ENCODE peak calls at places on chromosomes 12 and 14, in four cellular contexts. T is CD4-positive, CD25-positive, alpha-beta regulatory T cell; P is lower lobe of right lung; J is uterus. A is an unnamed sample.
A peak's percentile ranks its signal among the peaks of the same experiment; 100 is the strongest.

GRCh38 chr14:34507459-34507858 is 32.0 kb downstream of the EAPP start:
- DNase-seq in T (no peak), J (no peak), P (no peak), A (no peak)

GRCh38 chr14:89479802-89480201 is 62.8 kb upstream of the FOXN3 start:
- DNase-seq in T (no peak), J (no peak), P (no peak), A (no peak)

GRCh38 chr12:65881965-65882413 is 57.7 kb downstream of the HMGA2 start:
- DNase-seq in J (peak; percentile 77), P (peak; percentile 79), T (no peak), A (no peak)

GRCh38 chr12:132955094-132955932 is 793 bp downstream of the ZNF605 start:
- DNase-seq in J (peak; percentile 31), T (peak; percentile 42), P (no peak), A (no peak)

GRCh38 chr14:99274346-99275221 is 2.6 kb upstream of the BCL11B start:
- DNase-seq in J (no peak), T (peak; percentile 78), P (no peak), A (peak; percentile 81)

GRCh38 chr12:57754411-57755193 is at the start of gene MARCHF9:
- DNase-seq in P (peak; percentile 86), T (peak; percentile 93), J (peak; percentile 45), A (no peak)

GRCh38 chr14:80638620-80639215 is 302.8 kb downstream of the CEP128 start:
- DNase-seq in T (no peak), J (no peak), P (no peak), A (no peak)

GRCh38 chr14:20343092-20343854 is at the start of gene PARP2:
- DNase-seq in P (peak; percentile 98), J (peak; percentile 97), T (peak; percentile 93), A (peak; percentile 98)

GRCh38 chr12:69015831-69016230 is 82.9 kb upstream of the CPM start:
- DNase-seq in J (no peak), P (no peak), T (no peak), A (no peak)

GRCh38 chr14:85159726-85160125 is 370.2 kb upstream of the FLRT2 start:
- DNase-seq in T (no peak), P (no peak), J (no peak), A (no peak)

GRCh38 chr12:113057565-113058485 is 1.3 kb downstream of the DTX1 start:
- DNase-seq in J (no peak), P (no peak), T (no peak), A (no peak)

GRCh38 chr12:168763-169525 is 45.0 kb downstream of the SLC6A12 start:
- DNase-seq in P (no peak), T (no peak), J (no peak), A (no peak)

GRCh38 chr14:76919431-76919810 is 93.2 kb downstream of the LRRC74A start:
- DNase-seq in J (no peak), T (no peak), P (no peak), A (no peak)

GRCh38 chr12:63150255-63151060 is 543 bp downstream of the AVPR1A start:
- DNase-seq in J (peak; percentile 24), T (peak; percentile 2), P (peak; percentile 41), A (peak; percentile 39)

GRCh38 chr14:101442451-101442850 is 118.8 kb upstream of the DIO3 start:
- DNase-seq in T (peak; percentile 84), J (no peak), P (no peak), A (no peak)

GRCh38 chr14:69798339-69798735 is 1.3 kb upstream of the SLC10A1 start:
- DNase-seq in J (no peak), P (no peak), T (no peak), A (no peak)

GRCh38 chr14:94617366-94617941 is 5.3 kb downstream of the SERPINA3 start:
- DNase-seq in J (no peak), P (no peak), T (no peak), A (no peak)

GRCh38 chr14:56118611-56119181 is 485 bp downstream of the PELI2 start:
- DNase-seq in J (peak; percentile 26), T (peak; percentile 7), P (peak; percentile 70), A (no peak)

GRCh38 chr12:132161046-132161781 is 17.0 kb downstream of the NOC4L start:
- DNase-seq in J (no peak), P (no peak), T (no peak), A (no peak)

GRCh38 chr14:90140956-90141316 is 79.1 kb downstream of the KCNK13 start:
- DNase-seq in T (no peak), P (no peak), J (no peak), A (no peak)

GRCh38 chr14:86779416-86779815 is 1213.6 kb downstream of the GALC start:
- DNase-seq in J (no peak), T (no peak), P (no peak), A (no peak)

GRCh38 chr14:70753518-70753953 is 55.8 kb downstream of the MAP3K9 start:
- DNase-seq in P (peak; percentile 58), J (no peak), T (no peak), A (no peak)

GRCh38 chr12:50527086-50527726 is 22.4 kb downstream of the DIP2B start:
- DNase-seq in P (no peak), J (no peak), T (no peak), A (no peak)

GRCh38 chr12:25130741-25131188 is 64.2 kb downstream of the DNAI7 start:
- DNase-seq in T (peak; percentile 39), J (no peak), P (no peak), A (no peak)

GRCh38 chr12:49912846-49913245 is 9.1 kb upstream of the FAIM2 start:
- DNase-seq in T (no peak), P (no peak), J (no peak), A (no peak)

GRCh38 chr12:93005928-93006654 is 77.0 kb upstream of the EEA1 start:
- DNase-seq in P (no peak), J (no peak), T (no peak), A (no peak)

GRCh38 chr14:79758985-79759384 is 452.3 kb downstream of the DIO2 start:
- DNase-seq in J (no peak), P (no peak), T (no peak), A (no peak)

GRCh38 chr12:104201238-104202001 is 14.2 kb upstream of the TXNRD1 start:
- DNase-seq in T (peak; percentile 77), J (peak; percentile 58), P (no peak), A (peak; percentile 77)

GRCh38 chr14:29222671-29223268 is 456.2 kb downstream of the FOXG1 start:
- DNase-seq in P (no peak), J (no peak), T (no peak), A (no peak)

GRCh38 chr12:47904647-47905312 is at the start of gene VDR:
- DNase-seq in J (peak; percentile 71), T (peak; percentile 81), P (peak; percentile 89), A (peak; percentile 41)

GRCh38 chr12:122963928-122964240 is 2.4 kb downstream of the ABCB9 start:
- DNase-seq in P (no peak), J (no peak), T (no peak), A (no peak)

GRCh38 chr12:76899522-76899921 is 20.7 kb upstream of the CSRP2 start:
- DNase-seq in T (no peak), P (no peak), J (no peak), A (no peak)

GRCh38 chr14:74389980-74390379 is 36.0 kb downstream of the SYNDIG1L start:
- DNase-seq in J (no peak), P (no peak), T (no peak), A (no peak)

DNA sequence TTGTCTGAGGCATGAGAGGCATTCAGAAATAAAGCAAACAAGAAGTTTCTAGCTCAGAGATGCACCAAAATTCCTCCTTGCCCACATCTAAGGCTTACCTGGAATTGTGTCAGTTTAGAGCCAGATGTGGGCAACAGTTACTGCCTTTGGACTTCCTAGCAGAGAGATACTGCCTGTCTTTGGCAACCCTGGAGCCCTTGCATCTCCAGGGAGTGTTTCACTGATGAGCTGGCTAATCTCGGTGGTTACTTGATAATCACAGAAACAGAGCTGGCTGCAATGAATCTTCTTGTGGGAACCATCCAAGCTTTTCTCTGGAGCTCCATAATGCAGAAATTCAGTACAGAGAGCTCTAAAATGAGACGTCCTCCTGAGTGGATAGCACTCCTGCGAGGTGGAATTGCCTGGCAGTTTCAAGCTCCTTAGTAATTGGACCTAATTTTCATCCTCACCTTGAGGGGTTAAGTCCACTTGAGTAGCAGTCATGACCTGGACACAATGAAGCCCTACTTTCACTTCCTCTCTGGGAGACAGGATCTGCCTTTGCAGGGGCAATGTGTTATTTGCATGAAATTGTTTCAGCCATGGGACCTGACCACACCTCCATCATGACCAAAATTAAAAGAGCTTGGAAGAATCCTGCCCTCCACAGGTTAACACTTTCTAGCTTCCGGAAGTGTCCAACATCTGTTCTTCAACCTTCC is 108.8 kb upstream of the ARHGAP5 start:
- DNase-seq in P (no peak), J (no peak), T (no peak), A (no peak)
- H3K27ac ChIP-seq in P (no peak overlapping the region), J (no peak overlapping the region), T (no peak overlapping the region), A (no peak overlapping the region)

DNA sequence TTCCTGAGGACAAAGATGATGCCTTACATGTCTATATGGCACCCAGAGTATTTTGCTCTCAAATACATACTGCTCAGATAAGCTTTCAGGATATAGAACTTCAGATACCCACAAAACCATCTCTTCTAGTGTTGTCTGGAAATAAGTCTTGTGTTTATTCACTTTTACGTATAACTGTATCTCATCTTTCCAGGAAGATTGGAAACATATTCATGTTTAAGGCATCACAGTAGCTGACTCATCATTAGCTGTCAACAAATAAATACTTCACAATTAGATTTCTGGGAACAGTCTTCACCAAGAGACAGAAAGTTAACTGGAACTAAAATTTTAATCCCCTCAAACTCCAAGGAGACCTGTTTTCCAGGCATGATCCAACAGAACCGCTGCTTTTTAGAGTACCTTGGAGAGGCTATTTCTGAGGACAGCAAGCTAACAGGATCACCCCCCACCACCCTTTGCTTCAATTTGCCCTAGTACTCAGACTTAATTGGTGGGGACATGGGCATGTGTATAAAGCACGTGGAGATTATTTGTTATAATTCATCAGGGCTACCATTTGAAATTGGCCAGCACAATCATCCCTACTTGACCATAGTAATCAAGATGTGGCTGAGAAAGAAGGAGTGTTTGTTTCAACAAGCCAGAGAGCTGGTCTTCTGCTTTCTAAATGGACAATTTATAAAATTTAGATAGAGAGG is 129.3 kb upstream of the HIF1A start:
- DNase-seq in T (no peak), J (no peak), P (no peak), A (no peak)
- H3K4me1 ChIP-seq in T (peaks cover 11% of the 10 kb centered on the region), J (no peaks in the 10 kb centered on the region), P (peaks cover 70% of the 10 kb centered on the region), A (peaks cover 9% of the 10 kb centered on the region)

GRCh38 chr12:13887774-13888388 is 93.5 kb downstream of the GRIN2B start:
- DNase-seq in T (no peak), J (no peak), P (no peak), A (no peak)

GRCh38 chr12:13880613-13881012 is 100.8 kb downstream of the GRIN2B start:
- DNase-seq in T (no peak), P (no peak), J (no peak), A (no peak)

DNA sequence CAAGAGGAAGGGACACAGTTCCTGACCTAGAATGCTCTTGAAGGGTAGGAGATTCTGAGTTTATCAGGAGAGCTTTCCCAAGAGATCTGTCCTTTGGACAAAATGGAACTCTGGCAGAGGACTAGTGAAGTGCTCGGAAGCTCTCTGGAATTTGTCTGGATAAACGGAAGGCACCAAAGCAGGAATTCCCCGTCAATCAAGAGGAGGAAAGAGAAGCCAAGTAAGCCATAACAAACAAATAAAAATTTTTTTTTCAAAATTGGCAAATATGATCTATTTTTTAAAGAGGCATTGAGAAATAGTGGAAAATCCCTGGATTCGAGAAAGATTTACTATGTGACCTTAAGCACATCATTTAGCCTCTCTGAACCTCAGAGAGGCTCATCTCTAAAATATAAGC is 99.2 kb downstream of the GRIN2B start:
- DNase-seq in J (no peak), T (no peak), P (no peak), A (no peak)
- H3K27ac ChIP-seq in J (no peak overlapping the region), T (no peak overlapping the region), P (no peak overlapping the region), A (no peak overlapping the region)

DNA sequence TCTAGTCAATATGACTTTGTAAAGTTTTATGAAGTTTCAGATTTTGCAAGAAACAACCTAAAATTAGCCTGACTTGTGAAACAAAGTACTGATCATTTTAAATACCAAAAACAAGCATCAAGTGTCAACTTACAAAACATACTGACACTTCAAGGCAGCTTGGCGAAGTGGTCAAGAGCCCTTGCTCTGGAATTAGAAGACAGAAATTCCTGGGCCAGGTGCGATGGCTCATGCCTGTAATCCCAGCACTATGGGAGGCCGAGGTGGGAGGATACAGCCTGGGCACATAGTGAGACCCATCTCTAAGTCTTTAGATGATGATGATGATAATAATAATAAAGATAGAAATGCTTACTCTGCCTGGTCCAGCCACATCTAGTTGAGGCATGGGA is 45.4 kb upstream of the NR2C1 start:
- DNase-seq in J (no peak), T (no peak), P (peak; percentile 55), A (no peak)
- H3K4me1 ChIP-seq in J (peaks cover 9% of the 10 kb centered on the region), T (no peaks in the 10 kb centered on the region), P (peaks cover 24% of the 10 kb centered on the region), A (no peaks in the 10 kb centered on the region)